ENCODE peak calls at places on chromosomes 7 and 10, in four cellular contexts. J is HL-60, T is H9, M is right cardiac atrium. D is an unnamed sample.

GRCh38 chr10:10925667-10926066 is 92.0 kb upstream of the CELF2 start:
- DNase-seq in J (no peak), T (no peak), M (no peak), D (no peak)

GRCh38 chr7:21568762-21569161 is 25.9 kb downstream of the DNAH11 start:
- DNase-seq in J (no peak), T (no peak), M (no peak), D (no peak)

GRCh38 chr7:137006293-137006692 is 137.8 kb downstream of the CHRM2 start:
- DNase-seq in J (no peak), T (no peak), M (no peak), D (no peak)

GRCh38 chr10:74021248-74022055 is 23.5 kb downstream of the VCL start:
- DNase-seq in J (no peak), T (no peak), M (no peak), D (no peak)

GRCh38 chr7:132083126-132084123 is 492.8 kb downstream of the PLXNA4 start:
- DNase-seq in J (no peak), T (no peak), M (no peak), D (no peak)

GRCh38 chr7:371779-372545 is 82.0 kb downstream of the FOXL3 start:
- DNase-seq in J (no peak), T (peak), M (peak), D (peak)

GRCh38 chr7:4683884-4684565 is 1.9 kb downstream of the FOXK1 start:
- DNase-seq in J (no peak), T (no peak), M (peak), D (no peak)

GRCh38 chr10:61975107-61975932 is 73.8 kb downstream of the ARID5B start:
- DNase-seq in J (no peak), T (no peak), M (no peak), D (no peak)

GRCh38 chr7:5295039-5296014 is 12.6 kb downstream of the SLC29A4 start:
- DNase-seq in J (no peak), T (no peak), M (no peak), D (no peak)

GRCh38 chr10:30151581-30152389 is 92.4 kb upstream of the JCAD start:
- DNase-seq in J (no peak), T (peak), M (peak), D (no peak)

GRCh38 chr7:108002726-108003590 is at the start of gene LAMB1:
- DNase-seq in J (no peak), T (peak), M (peak), D (peak)